ENCODE peak calls at places on chromosomes 4 and X, in five cellular contexts. Z is HCT116, E is SK-N-SH, K is WTC11, U is endothelial cell of umbilical vein. F is an unnamed sample.

GRCh38 chr4:52376107-52376704 is 282.9 kb downstream of the USP46 start:
- DNase-seq in Z (peak; percentile 33), E (peak; percentile 41), K (no peak), U (peak; percentile 51), F (peak; percentile 30)

GRCh38 chr4:13543648-13544555 is at the start of gene NKX3-2:
- DNase-seq in Z (no peak), E (peak; percentile 73), K (no peak), U (no peak), F (no peak)

GRCh38 chrX:53239474-53239873 is 14.5 kb upstream of the KDM5C start:
- DNase-seq in Z (no peak), E (no peak), K (peak; percentile 48), U (no peak), F (peak; percentile 28)

GRCh38 chrX:45449982-45450381 is 249.3 kb upstream of the DIPK2B start:
- DNase-seq in Z (peak; percentile 36), E (no peak), K (no peak), U (no peak), F (no peak)

GRCh38 chr4:144174401-144175067 is 34.0 kb upstream of the GYPA start:
- DNase-seq in Z (peak; percentile 44), E (peak; percentile 22), K (no peak), U (peak; percentile 77), F (peak; percentile 45)

GRCh38 chr4:104966349-104967033 is 180.2 kb upstream of the TET2 start:
- DNase-seq in Z (no peak), E (no peak), K (no peak), U (no peak), F (no peak)

GRCh38 chr4:48138936-48139335 is 4.9 kb upstream of the TXK start:
- DNase-seq in Z (no peak), E (no peak), K (no peak), U (no peak), F (no peak)

GRCh38 chr4:504076-504475 is 5.1 kb downstream of the PIGG start:
- DNase-seq in Z (no peak), E (no peak), K (no peak), U (no peak), F (no peak)

GRCh38 chr4:100348472-100348871 is 158.2 kb upstream of the DDIT4L start:
- DNase-seq in Z (peak; percentile 88), E (no peak), K (no peak), U (peak; percentile 69), F (peak; percentile 84)
- TF ChIP-seq MAX in Z (no peak), E (no peak), K (no peak), U (no peak), F (no peak)

GRCh38 chr4:26087108-26087507 is 173.1 kb downstream of the SMIM20 start:
- DNase-seq in Z (no peak), E (no peak), K (no peak), U (no peak), F (no peak)
- TF ChIP-seq MAX in Z (no peak), E (no peak), K (no peak), U (no peak), F (no peak)

GRCh38 chrX:150041208-150041607 is 102.9 kb upstream of the EOLA2 start:
- DNase-seq in Z (no peak), E (no peak), K (no peak), U (no peak), F (no peak)

GRCh38 chrX:150036641-150037040 is 98.3 kb upstream of the EOLA2 start:
- DNase-seq in Z (no peak), E (no peak), K (no peak), U (no peak), F (no peak)

GRCh38 chrX:150037041-150037440 is 98.8 kb upstream of the EOLA2 start:
- DNase-seq in Z (no peak), E (no peak), K (no peak), U (peak; percentile 31), F (no peak)

GRCh38 chrX:150038356-150038755 is 100.1 kb upstream of the EOLA2 start:
- DNase-seq in Z (no peak), E (no peak), K (peak; percentile 11), U (no peak), F (no peak)

DNA sequence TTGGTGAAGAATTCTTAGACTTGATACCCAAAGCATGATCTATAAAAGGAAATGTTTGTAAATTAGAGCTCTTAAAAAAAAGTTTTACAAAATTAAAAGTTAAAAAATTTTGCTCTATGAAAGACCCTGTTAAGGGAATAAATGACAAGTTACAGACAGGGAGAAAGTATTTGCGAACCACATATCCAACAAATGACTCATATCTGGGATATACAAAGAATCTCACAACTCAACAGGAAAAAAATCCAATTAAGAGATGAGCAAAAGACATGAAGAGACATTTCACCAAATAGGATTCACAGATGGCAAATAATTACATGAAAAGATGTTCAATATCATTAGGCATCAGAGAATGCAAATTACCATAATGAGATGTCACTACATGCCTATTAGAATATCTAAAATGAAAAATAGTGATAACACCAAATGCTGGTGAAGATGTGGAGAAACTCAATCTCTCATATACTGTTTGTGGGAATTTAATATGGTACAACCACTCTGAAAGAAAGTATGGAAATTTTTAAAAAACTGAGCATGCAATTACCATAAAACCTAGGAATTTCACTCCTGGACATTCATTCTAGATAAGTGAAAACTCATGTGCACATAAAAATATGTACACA is 100.8 kb upstream of the EOLA2 start:
- DNase-seq in Z (no peak), E (no peak), K (no peak), U (no peak), F (no peak)
- TF ChIP-seq MAX in Z (no peak), E (no peak), K (no peak), U (no peak), F (no peak)

GRCh38 chrX:1506916-1507315 is 30.1 kb downstream of the P2RY8 start:
- DNase-seq in Z (no peak), E (no peak), K (no peak), U (no peak), F (no peak)

GRCh38 chrX:1511829-1512228 is 25.2 kb downstream of the P2RY8 start:
- DNase-seq in Z (no peak), E (no peak), K (no peak), U (no peak), F (no peak)

GRCh38 chrX:1511150-1511549 is 25.8 kb downstream of the P2RY8 start:
- DNase-seq in Z (no peak), E (no peak), K (no peak), U (no peak), F (no peak)

GRCh38 chrX:1502853-1503252 is 34.1 kb downstream of the P2RY8 start:
- DNase-seq in Z (no peak), E (no peak), K (no peak), U (no peak), F (no peak)

DNA sequence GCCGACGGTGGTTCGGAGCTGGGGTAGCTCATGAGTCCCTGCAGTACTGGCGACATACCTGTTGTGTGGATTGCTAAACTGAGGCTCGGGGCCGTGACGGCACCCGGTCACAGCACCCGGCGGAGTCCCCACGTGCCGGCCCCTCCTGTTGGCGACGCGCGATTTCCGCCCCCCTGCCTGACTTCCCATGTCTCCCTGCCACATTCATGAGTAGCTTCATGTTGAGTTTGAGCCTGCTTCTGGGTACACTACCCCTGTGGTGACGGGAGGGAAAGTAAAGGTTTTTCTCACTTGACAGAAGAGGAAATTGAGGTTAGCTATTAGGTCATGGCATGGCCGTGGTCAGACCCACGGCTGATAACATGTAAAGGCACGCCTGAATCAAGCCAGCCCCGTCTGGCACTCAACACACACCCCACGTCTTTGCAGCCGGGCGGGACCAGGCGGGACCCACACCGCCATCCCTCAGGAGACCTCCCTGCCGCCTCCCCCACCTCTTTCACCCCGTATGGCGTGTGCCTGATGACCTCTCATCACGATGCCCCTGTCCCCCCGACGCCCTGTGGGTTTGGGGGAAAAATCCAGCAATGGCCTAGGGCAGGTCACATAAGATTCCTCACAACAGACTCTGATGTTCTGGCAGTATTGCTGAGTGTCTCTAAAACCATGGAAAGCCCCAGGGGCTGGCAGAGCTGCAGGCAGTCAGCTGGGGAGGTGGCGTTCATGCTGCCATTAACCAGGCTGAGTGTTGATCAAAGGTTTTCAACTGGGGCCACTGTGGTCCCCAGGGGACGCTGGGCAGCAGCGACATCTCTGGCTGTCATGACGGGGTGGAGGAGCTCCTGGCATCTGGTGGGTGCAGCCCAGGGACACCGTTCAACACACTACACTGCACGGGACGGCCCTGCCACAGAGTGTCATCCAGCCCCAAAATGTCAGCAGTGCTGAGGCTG is 29.2 kb downstream of the P2RY8 start:
- DNase-seq in Z (no peak), E (no peak), K (no peak), U (no peak), F (no peak)
- TF ChIP-seq MAX in Z (no peak), E (no peak), K (no peak), U (no peak), F (no peak)

DNA sequence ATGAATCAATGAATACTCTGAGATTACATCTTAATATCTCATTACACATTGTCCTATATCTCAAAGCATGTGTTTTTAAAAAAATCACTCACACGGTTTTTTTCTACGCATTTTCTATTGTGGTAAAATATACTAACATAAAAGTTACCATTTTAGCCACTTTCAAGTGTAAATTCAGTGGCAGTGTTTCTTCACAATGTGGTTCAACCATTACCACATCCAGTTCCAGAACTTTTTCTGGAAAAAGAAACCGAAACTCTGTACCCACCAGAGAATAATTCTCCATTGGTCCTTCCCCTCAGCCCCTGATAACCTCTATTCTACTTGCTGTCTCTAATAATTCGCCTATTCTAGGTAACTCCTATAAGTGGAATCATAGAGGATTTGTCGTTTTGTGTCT is 35.3 kb upstream of the ACSL1 start:
- DNase-seq in Z (no peak), E (no peak), K (no peak), U (no peak), F (no peak)
- TF ChIP-seq MAX in Z (no peak), E (no peak), K (no peak), U (no peak), F (no peak)

F was measured in A549.